ENCODE peak calls at places on chromosomes 2 and 18, in nine cellular contexts. E is heart right ventricle; G is right cardiac atrium; B is lower lobe of right lung; O is aorta; Z is CD8-positive, alpha-beta T cell; H is IMR-90; Q is HCT116; T is CD4-positive, alpha-beta memory T cell. C is an unnamed sample.
A peak's percentile ranks its signal among the peaks of the same experiment; 100 is the strongest.

GRCh38 chr2:156901373-156902031 is 356.0 kb upstream of the GALNT5 start:
- DNase-seq in B (no peak), G (no peak), T (no peak), E (no peak), Z (no peak), Q (no peak), O (no peak), H (peak; percentile 67), C (no peak)

GRCh38 chr2:241901500-241902351 is 32.2 kb downstream of the RTP5 start:
- DNase-seq in T (no peak), Z (no peak), Q (no peak), B (peak; percentile 54), G (no peak), O (peak; percentile 68), H (no peak), E (no peak), C (peak; percentile 63)

GRCh38 chr2:217103752-217104540 is 244.1 kb upstream of the TNP1 start:
- DNase-seq in Z (no peak), B (no peak), H (peak; percentile 74), G (no peak), E (no peak), O (no peak), T (no peak), Q (peak; percentile 15), C (no peak)

GRCh38 chr2:42084231-42084671 is 36.4 kb downstream of the PKDCC start:
- DNase-seq in H (peak; percentile 84), Q (no peak), G (peak; percentile 89), B (no peak), Z (no peak), O (no peak), T (no peak), E (peak; percentile 31), C (no peak)

GRCh38 chr2:58896600-58896999 is 655.5 kb upstream of the FANCL start:
- DNase-seq in B (no peak), O (no peak), Q (no peak), H (peak; percentile 6), T (no peak), Z (no peak), E (no peak), G (peak; percentile 39), C (no peak)

GRCh38 chr2:174561283-174562275 is 36.0 kb downstream of the WIPF1 start:
- DNase-seq in O (peak; percentile 88), E (peak; percentile 76), B (no peak), T (no peak), H (peak; percentile 66), G (peak; percentile 93), Z (no peak), Q (no peak), C (no peak)

GRCh38 chr2:128503358-128504241 is 184.9 kb upstream of the HS6ST1 start:
- DNase-seq in T (no peak), O (peak; percentile 57), G (no peak), Q (no peak), E (no peak), Z (no peak), H (no peak), B (no peak), C (no peak)

GRCh38 chr18:36490907-36491306 is 193.4 kb downstream of the FHOD3 start:
- DNase-seq in B (no peak), E (no peak), Q (no peak), H (no peak), Z (no peak), T (no peak), O (no peak), G (no peak), C (no peak)

GRCh38 chr2:127143851-127144782 is 37.2 kb upstream of the BIN1 start:
- DNase-seq in O (no peak), Z (no peak), G (no peak), B (no peak), Q (peak; percentile 12), E (no peak), H (peak; percentile 49), T (no peak), C (no peak)

GRCh38 chr2:30139131-30139870 is 7.5 kb upstream of the YPEL5 start:
- DNase-seq in T (peak; percentile 51), B (no peak), G (no peak), H (no peak), Q (no peak), O (no peak), E (no peak), Z (peak; percentile 65), C (no peak)

GRCh38 chr2:167451496-167452289 is 563.4 kb downstream of the XIRP2 start:
- DNase-seq in Z (no peak), H (no peak), Q (no peak), T (no peak), B (no peak), E (no peak), O (no peak), G (no peak), C (no peak)

GRCh38 chr2:187782301-187782700 is 228.1 kb upstream of the TFPI start:
- DNase-seq in B (no peak), H (no peak), Q (no peak), O (no peak), G (no peak), T (no peak), Z (no peak), E (no peak), C (no peak)

GRCh38 chr18:31049189-31049588 is 6.6 kb upstream of the DSC3 start:
- DNase-seq in E (no peak), T (no peak), Q (no peak), H (no peak), B (no peak), O (no peak), Z (no peak), G (no peak), C (no peak)

GRCh38 chr2:177432703-177433102 is 40.1 kb downstream of the AGPS start:
- DNase-seq in E (no peak), O (no peak), B (no peak), H (no peak), Z (no peak), T (no peak), G (no peak), Q (no peak), C (no peak)

GRCh38 chr2:62042944-62043343 is 137.5 kb downstream of the COMMD1 start:
- DNase-seq in H (peak; percentile 23), Z (no peak), T (no peak), O (no peak), E (no peak), Q (no peak), G (no peak), B (no peak), C (no peak)

GRCh38 chr2:159249955-159250723 is 36.4 kb downstream of the WDSUB1 start:
- DNase-seq in T (no peak), B (peak; percentile 55), Z (no peak), Q (peak; percentile 84), G (peak; percentile 58), O (no peak), E (no peak), H (peak; percentile 72), C (no peak)

GRCh38 chr2:240635116-240635997 is 10.1 kb downstream of the GPR35 start:
- DNase-seq in B (no peak), H (no peak), G (no peak), Z (no peak), T (no peak), O (no peak), Q (no peak), E (no peak), C (no peak)

GRCh38 chr2:9796056-9796792 is 47.0 kb upstream of the TAF1B start:
- DNase-seq in H (no peak), G (no peak), O (no peak), Z (no peak), E (no peak), B (no peak), Q (no peak), T (no peak), C (no peak)

GRCh38 chr18:34494359-34494696 is 215.8 kb upstream of the DTNA start:
- DNase-seq in O (peak; percentile 72), Z (no peak), H (no peak), T (no peak), G (peak; percentile 45), Q (no peak), B (no peak), E (peak; percentile 11), C (no peak)

GRCh38 chr2:71559828-71560210 is 106.5 kb downstream of the DYSF start:
- DNase-seq in T (no peak), Z (no peak), G (no peak), Q (no peak), E (no peak), O (no peak), B (peak; percentile 31), H (no peak), C (no peak)

GRCh38 chr18:47745227-47745626 is 185.2 kb downstream of the SMAD2 start:
- DNase-seq in E (no peak), Q (no peak), Z (no peak), T (no peak), B (no peak), G (no peak), O (no peak), H (no peak), C (no peak)

GRCh38 chr2:232988444-232988843 is 24.6 kb downstream of the NGEF start:
- DNase-seq in G (no peak), O (peak; percentile 72), T (no peak), Q (peak; percentile 98), Z (no peak), E (no peak), B (no peak), H (peak; percentile 97), C (peak; percentile 94)

GRCh38 chr18:77106331-77106730 is 26.3 kb downstream of the MBP start:
- DNase-seq in H (no peak), E (no peak), Q (no peak), T (peak; percentile 92), B (no peak), Z (peak; percentile 93), G (peak; percentile 67), O (no peak), C (no peak)

GRCh38 chr2:95276244-95276887 is 2.1 kb downstream of the PROM2 start:
- DNase-seq in B (peak; percentile 31), O (peak; percentile 60), Z (no peak), Q (no peak), G (peak; percentile 26), H (no peak), T (no peak), E (no peak), C (peak; percentile 49)
- H3K9me3 ChIP-seq in B (no peaks in the 10 kb centered on the region), O (no peaks in the 10 kb centered on the region), Z (no peaks in the 10 kb centered on the region), Q (no peaks in the 10 kb centered on the region), G (no peaks in the 10 kb centered on the region), H (peaks cover under 1% of the 10 kb centered on the region), T (no peaks in the 10 kb centered on the region), E (no peaks in the 10 kb centered on the region), C (no peaks in the 10 kb centered on the region)

GRCh38 chr2:133599813-133600212 is 31.6 kb upstream of the NCKAP5 start:
- DNase-seq in H (no peak), O (no peak), B (no peak), Q (no peak), Z (no peak), G (no peak), T (no peak), E (no peak), C (no peak)
- H3K27me3 ChIP-seq in H (no peaks in the 10 kb centered on the region), O (no peaks in the 10 kb centered on the region), B (no peaks in the 10 kb centered on the region), Q (no peaks in the 10 kb centered on the region), Z (no peaks in the 10 kb centered on the region), G (no peaks in the 10 kb centered on the region), T (no peaks in the 10 kb centered on the region), E (no peaks in the 10 kb centered on the region), C (no peaks in the 10 kb centered on the region)

GRCh38 chr2:132670104-132670960 is at the start of gene LYPD1:
- DNase-seq in E (peak; percentile 15), T (no peak), B (peak; percentile 46), O (peak; percentile 74), Q (no peak), H (no peak), Z (no peak), G (peak; percentile 59), C (peak; percentile 65)
- H3K4me3 ChIP-seq in E (peak within 1 kb of the TSS; percentile 52), T (no peak within 1 kb of the TSS), B (peak within 1 kb of the TSS; percentile 56), O (no peak within 1 kb of the TSS), Q (peak within 1 kb of the TSS; percentile 17), H (peak within 1 kb of the TSS; percentile 69), Z (no peak within 1 kb of the TSS), G (peak within 1 kb of the TSS; percentile 57), C (peak within 1 kb of the TSS; percentile 16)

GRCh38 chr2:83103602-83104001 is 1355.5 kb downstream of the SUCLG1 start:
- DNase-seq in T (no peak), G (no peak), B (no peak), E (no peak), Z (no peak), O (no peak), Q (no peak), H (peak; percentile 88), C (no peak)
- H3K9me3 ChIP-seq in T (no peaks in the 10 kb centered on the region), G (no peaks in the 10 kb centered on the region), B (no peaks in the 10 kb centered on the region), E (no peaks in the 10 kb centered on the region), Z (no peaks in the 10 kb centered on the region), O (peaks cover 1% of the 10 kb centered on the region), Q (no peaks in the 10 kb centered on the region), H (no peaks in the 10 kb centered on the region), C (no peaks in the 10 kb centered on the region)

C was measured in RWPE2.